ENCODE peak calls at places on chromosomes 5 and 9, in four cellular contexts. V is aorta, Z is SHP77, R is NAMALWA. Q is an unnamed sample.

GRCh38 chr9:92154016-92154415 is 38.8 kb upstream of the SPTLC1 start:
- DNase-seq in V (no peak), Z (no peak), R (no peak), Q (no peak)

GRCh38 chr5:124371121-124371706 is 375.2 kb downstream of the ZNF608 start:
- DNase-seq in V (peak; percentile 42), Z (no peak), R (no peak), Q (no peak)

GRCh38 chr5:11719888-11720481 is 184.3 kb downstream of the CTNND2 start:
- DNase-seq in V (peak; percentile 51), Z (peak; percentile 47), R (peak; percentile 65), Q (no peak)

GRCh38 chr9:107637421-107638420 is 148.2 kb upstream of the KLF4 start:
- DNase-seq in V (peak; percentile 96), Z (peak; percentile 59), R (no peak), Q (peak; percentile 6)

GRCh38 chr9:108913391-108913790 is 20.5 kb downstream of the ELP1 start:
- DNase-seq in V (no peak), Z (no peak), R (no peak), Q (no peak)

GRCh38 chr9:27784999-27785713 is 211.9 kb upstream of the C9orf72 start:
- DNase-seq in V (no peak), Z (no peak), R (no peak), Q (no peak)

GRCh38 chr9:12224449-12224848 is 468.7 kb upstream of the TYRP1 start:
- DNase-seq in V (no peak), Z (no peak), R (no peak), Q (no peak)

GRCh38 chr5:150789943-150790611 is 11.5 kb downstream of the SMIM3 start:
- DNase-seq in V (peak; percentile 66), Z (no peak), R (no peak), Q (no peak)

GRCh38 chr5:180438785-180439780 is 55.1 kb upstream of the CNOT6 start:
- DNase-seq in V (no peak), Z (no peak), R (no peak), Q (no peak)

GRCh38 chr9:5917888-5918287 is 27.2 kb downstream of the MLANA start:
- DNase-seq in V (no peak), Z (no peak), R (no peak), Q (no peak)

GRCh38 chr9:121714075-121714705 is 62.8 kb downstream of the DAB2IP start:
- DNase-seq in V (no peak), Z (no peak), R (no peak), Q (peak; percentile 14)

GRCh38 chr5:100789641-100790160 is 113.4 kb downstream of the ST8SIA4 start:
- DNase-seq in V (no peak), Z (no peak), R (no peak), Q (no peak)

GRCh38 chr9:116544896-116545295 is 142.2 kb upstream of the TRIM32 start:
- DNase-seq in V (no peak), Z (no peak), R (no peak), Q (no peak)

GRCh38 chr9:94700445-94700844 is 26.1 kb upstream of the AOPEP start:
- DNase-seq in V (no peak), Z (no peak), R (no peak), Q (no peak)

GRCh38 chr5:8538813-8539212 is 669.9 kb downstream of the MTRR start:
- DNase-seq in V (no peak), Z (no peak), R (no peak), Q (peak; percentile 54)

GRCh38 chr9:119938871-119939270 is 569.6 kb upstream of the BRINP1 start:
- DNase-seq in V (no peak), Z (no peak), R (no peak), Q (no peak)

GRCh38 chr5:78541058-78541624 is 107.4 kb downstream of the LHFPL2 start:
- DNase-seq in V (no peak), Z (no peak), R (no peak), Q (no peak)

GRCh38 chr5:59049070-59049469 is 466.2 kb downstream of the RAB3C start:
- DNase-seq in V (no peak), Z (no peak), R (no peak), Q (no peak)

GRCh38 chr9:93261281-93261680 is 77.3 kb downstream of the WNK2 start:
- DNase-seq in V (no peak), Z (no peak), R (no peak), Q (no peak)

GRCh38 chr5:127671218-127671617 is 22.3 kb downstream of the CTXN3 start:
- DNase-seq in V (no peak), Z (no peak), R (no peak), Q (no peak)

GRCh38 chr5:54785729-54786548 is 199.5 kb downstream of the ESM1 start:
- DNase-seq in V (peak; percentile 82), Z (no peak), R (no peak), Q (no peak)